ENCODE peak calls at places on chromosomes 16 and 17, in four cellular contexts. M, G, W and O are unnamed samples.

GRCh38 chr16:84643677-84644076 is 4.6 kb upstream of the KLHL36 start:
- DNase-seq in W (no peak), M (no peak), G (no peak), O (no peak)

GRCh38 chr17:18332909-18333489 is 17.9 kb downstream of the SMCR8 start:
- DNase-seq in G (no peak), W (no peak), M (no peak), O (no peak)

GRCh38 chr17:79298801-79299200 is 224.2 kb downstream of the ENGASE start:
- DNase-seq in M (no peak), G (no peak), W (no peak), O (no peak)

GRCh38 chr17:50945779-50946222 is 79.6 kb upstream of the TOB1 start:
- DNase-seq in G (no peak), M (no peak), W (no peak), O (no peak)

GRCh38 chr17:7313028-7313889 is 1.9 kb downstream of the GPS2 start:
- DNase-seq in M (no peak), W (no peak), G (no peak), O (no peak)

GRCh38 chr17:2179615-2180295 is 123.8 kb downstream of the SMG6 start:
- DNase-seq in G (no peak), M (peak; percentile 71), W (peak; percentile 95), O (no peak)

GRCh38 chr16:88570691-88571092 is 489 bp downstream of the ZC3H18 start:
- DNase-seq in W (no peak), G (no peak), M (no peak), O (no peak)

GRCh38 chr16:27600386-27600785 is 50.4 kb downstream of the KATNIP start:
- DNase-seq in M (no peak), W (no peak), G (no peak), O (no peak)

GRCh38 chr16:76854234-76854633 is 336.8 kb upstream of the MON1B start:
- DNase-seq in M (no peak), G (no peak), W (no peak), O (no peak)

GRCh38 chr17:42673885-42674754 is 2.7 kb downstream of the PLEKHH3 start:
- DNase-seq in G (peak; percentile 90), M (peak; percentile 45), W (no peak), O (no peak)

GRCh38 chr16:10111156-10111761 is 71.0 kb downstream of the GRIN2A start:
- DNase-seq in G (peak; percentile 65), M (no peak), W (no peak), O (no peak)

GRCh38 chr16:48971571-48972071 is 310.0 kb downstream of the CBLN1 start:
- DNase-seq in G (peak; percentile 13), W (no peak), M (no peak), O (no peak)

GRCh38 chr16:72926671-72927070 is 121.3 kb downstream of the ZFHX3 start:
- DNase-seq in W (no peak), M (no peak), G (no peak), O (no peak)

GRCh38 chr16:25692734-25693508 is 1.2 kb downstream of the HS3ST4 start:
- DNase-seq in G (peak; percentile 79), M (no peak), W (no peak), O (no peak)

GRCh38 chr17:35900693-35901487 is 20.7 kb upstream of the CCL5 start:
- DNase-seq in M (no peak), G (no peak), W (no peak), O (no peak)

GRCh38 chr16:57906385-57907316 is 64.3 kb downstream of the CNGB1 start:
- DNase-seq in G (peak; percentile 77), W (no peak), M (no peak), O (no peak)

GRCh38 chr17:6940186-6940649 is 55.6 kb upstream of the ALOX12 start:
- DNase-seq in G (no peak), W (no peak), M (no peak), O (no peak)

GRCh38 chr16:84194470-84195200 is 3.7 kb downstream of the ADAD2 start:
- DNase-seq in G (peak; percentile 72), M (no peak), W (no peak), O (no peak)

GRCh38 chr17:15171433-15172047 is 93.6 kb downstream of the PMP22 start:
- DNase-seq in G (peak; percentile 48), M (peak; percentile 57), W (peak; percentile 89), O (no peak)

GRCh38 chr17:49516190-49516589 is 21.1 kb downstream of the NGFR start:
- DNase-seq in W (no peak), M (no peak), G (no peak), O (no peak)

GRCh38 chr17:4366312-4367063 is at the start of gene UBE2G1:
- DNase-seq in W (peak; percentile 99), M (peak; percentile 99), G (peak; percentile 100), O (peak; percentile 34)

GRCh38 chr17:79306688-79307323 is 232.2 kb downstream of the ENGASE start:
- DNase-seq in M (peak; percentile 68), W (no peak), G (peak; percentile 73), O (no peak)

GRCh38 chr16:82681592-82681991 is 54.8 kb downstream of the CDH13 start:
- DNase-seq in G (peak; percentile 30), M (no peak), W (no peak), O (no peak)

GRCh38 chr16:84449156-84450140 is 55.0 kb downstream of the MEAK7 start:
- DNase-seq in M (peak; percentile 5), W (no peak), G (peak; percentile 72), O (no peak)

GRCh38 chr16:30380801-30381208 is 1.6 kb downstream of the SEPTIN1 start:
- DNase-seq in W (no peak), M (no peak), G (no peak), O (no peak)

GRCh38 chr16:56872863-56873391 is 7.9 kb downstream of the SLC12A3 start:
- DNase-seq in M (no peak), W (no peak), G (no peak), O (no peak)

GRCh38 chr17:51434434-51435170 is 174.3 kb downstream of the UTP18 start:
- DNase-seq in W (no peak), G (no peak), M (no peak), O (no peak)

GRCh38 chr16:83113317-83113716 is 486.5 kb downstream of the CDH13 start:
- DNase-seq in G (no peak), W (no peak), M (no peak), O (no peak)

GRCh38 chr17:68100000-68100641 is 64.6 kb downstream of the KPNA2 start:
- DNase-seq in G (no peak), M (no peak), W (no peak), O (no peak)

GRCh38 chr17:15649861-15650391 is 30.4 kb upstream of the FBXW10B start:
- DNase-seq in W (peak; percentile 53), G (no peak), M (peak; percentile 78), O (no peak)

GRCh38 chr17:5499790-5500189 is 13.4 kb downstream of the MIS12 start:
- DNase-seq in W (no peak), G (peak; percentile 78), M (no peak), O (no peak)

GRCh38 chr16:12942861-12943260 is 41.5 kb downstream of the SHISA9 start:
- DNase-seq in W (no peak), M (no peak), G (no peak), O (no peak)

GRCh38 chr17:57879437-57880085 is 29.7 kb upstream of the MRPS23 start:
- DNase-seq in G (no peak), W (no peak), M (no peak), O (no peak)

GRCh38 chr17:61260061-61260797 is 139.4 kb upstream of the TBX2 start:
- DNase-seq in W (no peak), G (no peak), M (no peak), O (no peak)

DNA sequence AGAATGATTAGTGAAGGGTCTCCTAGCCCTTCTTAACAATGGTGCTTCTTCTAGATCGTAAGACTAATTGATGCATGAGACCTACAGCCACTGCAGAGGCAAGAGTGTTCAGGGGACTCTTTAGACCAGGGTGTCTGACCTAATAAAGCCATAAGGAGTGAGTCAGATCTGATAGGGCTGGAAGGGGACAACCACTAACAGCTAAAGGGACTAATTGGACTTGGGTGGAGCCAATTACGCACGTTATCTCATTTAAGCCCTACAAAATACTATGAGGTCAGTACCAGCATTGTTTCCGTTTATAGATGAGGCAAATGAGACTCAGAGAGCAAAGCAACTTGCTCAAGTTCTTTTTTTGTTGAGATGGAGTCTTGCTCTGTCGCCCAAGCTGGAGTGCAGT is 14.5 kb upstream of the RNF222 start:
- DNase-seq in M (no peak), W (no peak), G (no peak), O (no peak)
- TF ChIP-seq POLR2AphosphoS5 in M (no peak), W (no peak), G (no peak), O (no peak)

DNA sequence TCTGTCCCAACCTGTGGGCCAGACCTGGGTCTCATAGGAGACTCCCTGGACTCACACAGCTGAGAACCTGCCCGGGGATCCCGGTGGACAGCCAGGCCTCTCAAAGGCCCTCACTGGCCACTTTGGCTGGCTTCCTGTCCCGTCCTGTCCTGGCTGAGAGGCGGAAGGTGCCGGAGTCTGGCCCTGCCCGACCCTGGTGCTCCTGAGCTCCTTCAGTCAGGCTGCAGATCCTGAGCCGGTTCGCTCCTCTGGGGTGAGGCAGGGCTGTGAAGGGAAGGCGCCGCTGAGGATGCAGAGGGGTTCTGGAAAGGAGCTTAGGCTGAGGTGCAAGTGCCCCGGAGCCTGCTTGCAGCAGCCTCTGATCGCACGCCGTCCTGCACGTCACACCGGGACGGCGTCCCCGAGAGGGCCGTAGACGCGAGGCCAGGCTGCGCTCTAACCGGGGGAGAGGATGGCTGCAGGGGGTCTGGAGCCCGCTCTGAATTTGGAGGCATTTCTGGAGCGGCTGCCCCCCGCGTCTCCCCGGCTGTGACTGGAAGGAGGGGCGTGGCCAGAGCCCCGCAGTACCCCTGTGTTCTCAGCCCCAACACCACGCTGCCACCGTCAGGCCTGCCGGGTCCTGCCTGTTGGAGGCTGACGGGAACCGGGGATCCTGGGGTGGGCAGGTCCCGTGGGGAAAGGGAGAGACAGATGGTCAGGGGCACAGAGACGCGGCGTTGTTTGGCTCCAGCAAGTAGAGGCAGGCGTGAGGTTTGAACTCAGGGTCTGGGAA is 4.1 kb downstream of the HGS start:
- DNase-seq in W (no peak), M (no peak), G (peak; percentile 67), O (no peak)
- H3K36me3 ChIP-seq in W (peaks cover 54% of the 10 kb centered on the region), M (peaks cover 69% of the 10 kb centered on the region), G (peaks cover 72% of the 10 kb centered on the region), O (peaks cover 60% of the 10 kb centered on the region)

GRCh38 chr17:17186551-17187505 is 19.3 kb downstream of the PLD6 start:
- DNase-seq in G (no peak), W (no peak), M (no peak), O (no peak)
- TF ChIP-seq POLR2AphosphoS5 in G (no peak), W (no peak), M (no peak), O (no peak)

DNA sequence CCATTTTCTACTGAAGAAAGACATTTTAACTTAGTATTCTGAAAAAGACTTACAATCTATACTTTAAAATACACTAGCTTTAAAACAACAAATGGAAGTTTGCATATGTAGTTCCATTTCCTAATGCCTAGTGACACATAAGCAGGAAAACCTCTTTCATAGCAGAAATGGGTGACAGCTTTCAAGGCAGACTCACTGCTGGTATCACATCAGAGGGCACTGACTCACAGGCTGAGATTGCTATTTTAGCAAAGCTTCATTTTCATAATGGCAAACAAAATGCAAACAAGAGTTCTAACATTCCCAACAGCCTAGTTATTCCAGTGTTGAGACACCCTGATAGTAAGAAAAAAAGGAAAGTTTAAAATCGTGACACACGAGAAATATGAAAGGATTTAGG is 19.0 kb downstream of the GSPT1 start:
- DNase-seq in G (no peak), W (no peak), M (no peak), O (no peak)
- H3K36me3 ChIP-seq in G (peaks cover 17% of the 10 kb centered on the region), W (peaks cover 9% of the 10 kb centered on the region), M (peaks cover 22% of the 10 kb centered on the region), O (peaks cover 38% of the 10 kb centered on the region)